ENCODE peak calls at places on chromosomes 16 and 17, in five cellular contexts. One of them, this sample, is unnamed. For H3K36me3, the result is how much of the 10 kb centered on the place peaks cover.

GRCh38 chr17:8941980-8942617 is 23.4 kb downstream of the PIK3R5 start:
- DNase-seq in aorta: no peak
- DNase-seq in left lung: no peak
- DNase-seq in effector memory CD4-positive, alpha-beta T cell: no peak
- DNase-seq in IMR-90: no peak
- DNase-seq in this sample: peak

GRCh38 chr16:46748775-46749705 is 896 bp upstream of the MYLK3 start:
- DNase-seq in aorta: no peak
- DNase-seq in left lung: no peak
- DNase-seq in effector memory CD4-positive, alpha-beta T cell: no peak
- DNase-seq in IMR-90: no peak
- DNase-seq in this sample: no peak

GRCh38 chr16:67246081-67246944 is 968 bp downstream of the FHOD1 start:
- DNase-seq in aorta: peak
- DNase-seq in left lung: peak
- DNase-seq in effector memory CD4-positive, alpha-beta T cell: peak
- DNase-seq in IMR-90: peak
- DNase-seq in this sample: peak

GRCh38 chr17:8894673-8895578 is 27.5 kb upstream of the PIK3R6 start:
- DNase-seq in aorta: no peak
- DNase-seq in left lung: no peak
- DNase-seq in effector memory CD4-positive, alpha-beta T cell: peak
- DNase-seq in IMR-90: peak
- DNase-seq in this sample: peak

GRCh38 chr16:16120044-16120381 is 103.3 kb downstream of the ABCC6 start:
- DNase-seq in aorta: no peak
- DNase-seq in left lung: no peak
- DNase-seq in effector memory CD4-positive, alpha-beta T cell: no peak
- DNase-seq in IMR-90: no peak
- DNase-seq in this sample: no peak

GRCh38 chr17:64373722-64374121 is 16.9 kb downstream of the PECAM1 start:
- DNase-seq in aorta: no peak
- DNase-seq in left lung: no peak
- DNase-seq in effector memory CD4-positive, alpha-beta T cell: no peak
- DNase-seq in IMR-90: no peak
- DNase-seq in this sample: no peak

GRCh38 chr17:18101828-18102227 is 6.7 kb upstream of the MYO15A start:
- DNase-seq in aorta: peak
- DNase-seq in left lung: no peak
- DNase-seq in effector memory CD4-positive, alpha-beta T cell: no peak
- DNase-seq in IMR-90: no peak
- DNase-seq in this sample: peak

GRCh38 chr17:80859004-80859941 is 132.4 kb upstream of the CHMP6 start:
- DNase-seq in aorta: peak
- DNase-seq in left lung: peak
- DNase-seq in effector memory CD4-positive, alpha-beta T cell: no peak
- DNase-seq in IMR-90: peak
- DNase-seq in this sample: peak

GRCh38 chr17:55609737-55610201 is 98.5 kb upstream of the SMIM36 start:
- DNase-seq in aorta: peak
- DNase-seq in left lung: peak
- DNase-seq in effector memory CD4-positive, alpha-beta T cell: no peak
- DNase-seq in IMR-90: peak
- DNase-seq in this sample: peak

GRCh38 chr16:48101069-48101674 is 54.6 kb downstream of the ABCC12 start:
- DNase-seq in aorta: no peak
- DNase-seq in left lung: no peak
- DNase-seq in effector memory CD4-positive, alpha-beta T cell: no peak
- DNase-seq in IMR-90: no peak
- DNase-seq in this sample: peak

GRCh38 chr17:40517981-40518380 is 16.6 kb upstream of the TNS4 start:
- DNase-seq in aorta: no peak
- DNase-seq in left lung: peak
- DNase-seq in effector memory CD4-positive, alpha-beta T cell: no peak
- DNase-seq in IMR-90: no peak
- DNase-seq in this sample: no peak

GRCh38 chr16:53892155-53892554 is 188.2 kb downstream of the FTO start:
- DNase-seq in aorta: no peak
- DNase-seq in left lung: no peak
- DNase-seq in effector memory CD4-positive, alpha-beta T cell: peak
- DNase-seq in IMR-90: peak
- DNase-seq in this sample: peak

GRCh38 chr17:55433029-55433628 is 11.5 kb upstream of the MMD start:
- DNase-seq in aorta: no peak
- DNase-seq in left lung: no peak
- DNase-seq in effector memory CD4-positive, alpha-beta T cell: no peak
- DNase-seq in IMR-90: peak
- DNase-seq in this sample: peak

GRCh38 chr16:72195609-72196008 is 23.7 kb upstream of the PMFBP1 start:
- DNase-seq in aorta: no peak
- DNase-seq in left lung: no peak
- DNase-seq in effector memory CD4-positive, alpha-beta T cell: no peak
- DNase-seq in IMR-90: no peak
- DNase-seq in this sample: no peak

GRCh38 chr16:26161461-26162180 is 469.9 kb downstream of the HS3ST4 start:
- DNase-seq in aorta: no peak
- DNase-seq in left lung: no peak
- DNase-seq in effector memory CD4-positive, alpha-beta T cell: no peak
- DNase-seq in IMR-90: no peak
- DNase-seq in this sample: no peak

GRCh38 chr16:9447195-9447551 is 355.7 kb downstream of the HAPSTR1 start:
- DNase-seq in aorta: no peak
- DNase-seq in left lung: peak
- DNase-seq in effector memory CD4-positive, alpha-beta T cell: no peak
- DNase-seq in IMR-90: no peak
- DNase-seq in this sample: peak

GRCh38 chr17:41863074-41863843 is 2.0 kb downstream of the KLHL11 start:
- DNase-seq in aorta: no peak
- DNase-seq in left lung: no peak
- DNase-seq in effector memory CD4-positive, alpha-beta T cell: no peak
- DNase-seq in IMR-90: no peak
- DNase-seq in this sample: no peak

GRCh38 chr17:39867084-39867890 is 715 bp upstream of the ZPBP2 start:
- DNase-seq in aorta: no peak
- DNase-seq in left lung: no peak
- DNase-seq in effector memory CD4-positive, alpha-beta T cell: no peak
- DNase-seq in IMR-90: no peak
- DNase-seq in this sample: no peak

GRCh38 chr17:38701504-38702165 is 3.4 kb upstream of the MLLT6 start:
- DNase-seq in aorta: no peak
- DNase-seq in left lung: no peak
- DNase-seq in effector memory CD4-positive, alpha-beta T cell: peak
- DNase-seq in IMR-90: peak
- DNase-seq in this sample: peak

GRCh38 chr16:35339337-35339736 is 1879.9 kb downstream of the TP53TG3F start:
- DNase-seq in aorta: no peak
- DNase-seq in left lung: no peak
- DNase-seq in effector memory CD4-positive, alpha-beta T cell: no peak
- DNase-seq in IMR-90: no peak
- DNase-seq in this sample: no peak

DNA sequence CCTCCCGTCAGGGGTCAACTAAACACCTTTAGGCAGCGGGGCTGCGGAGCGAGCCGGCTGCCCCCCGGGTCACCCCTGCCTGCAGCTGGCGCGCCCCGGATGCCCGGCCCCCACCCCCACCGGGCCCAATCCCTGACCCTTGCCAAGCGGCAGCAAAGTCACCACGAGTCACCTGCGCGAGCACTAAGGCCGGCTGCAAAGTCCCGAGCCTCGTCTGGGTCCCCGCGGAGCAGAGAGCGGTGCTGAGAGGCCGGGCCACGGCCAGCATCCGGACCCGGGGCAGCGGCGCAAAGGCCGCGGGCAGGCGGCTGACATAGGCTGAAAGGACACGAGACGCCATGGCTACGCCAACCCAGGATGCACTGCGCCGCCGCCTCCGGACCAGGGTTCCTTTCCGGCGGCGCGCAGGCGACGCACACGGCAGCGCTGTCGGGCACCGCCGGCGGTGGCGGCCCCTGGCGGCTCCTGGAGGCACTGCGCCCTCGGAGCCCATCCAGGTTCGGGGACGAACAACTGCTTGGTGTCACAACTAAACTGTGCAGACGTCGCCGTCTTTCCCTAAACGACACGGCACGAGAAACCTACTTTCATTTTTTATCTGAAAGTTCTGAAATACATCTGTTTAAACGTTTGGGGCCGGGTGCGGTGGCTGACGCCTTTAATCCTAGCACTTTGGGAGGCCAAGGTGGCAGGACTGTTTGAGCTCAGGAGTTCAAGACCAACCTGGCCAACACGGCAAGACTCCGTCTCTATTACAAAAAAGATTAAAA is at the start of gene NDUFAB1:
- DNase-seq in aorta: peak
- DNase-seq in left lung: peak
- DNase-seq in effector memory CD4-positive, alpha-beta T cell: peak
- DNase-seq in IMR-90: peak
- DNase-seq in this sample: peak
- H3K27ac ChIP-seq in aorta: no peak
- H3K27ac ChIP-seq in left lung: peak
- H3K27ac ChIP-seq in effector memory CD4-positive, alpha-beta T cell: peak
- H3K27ac ChIP-seq in IMR-90: peak
- H3K27ac ChIP-seq in this sample: peak

DNA sequence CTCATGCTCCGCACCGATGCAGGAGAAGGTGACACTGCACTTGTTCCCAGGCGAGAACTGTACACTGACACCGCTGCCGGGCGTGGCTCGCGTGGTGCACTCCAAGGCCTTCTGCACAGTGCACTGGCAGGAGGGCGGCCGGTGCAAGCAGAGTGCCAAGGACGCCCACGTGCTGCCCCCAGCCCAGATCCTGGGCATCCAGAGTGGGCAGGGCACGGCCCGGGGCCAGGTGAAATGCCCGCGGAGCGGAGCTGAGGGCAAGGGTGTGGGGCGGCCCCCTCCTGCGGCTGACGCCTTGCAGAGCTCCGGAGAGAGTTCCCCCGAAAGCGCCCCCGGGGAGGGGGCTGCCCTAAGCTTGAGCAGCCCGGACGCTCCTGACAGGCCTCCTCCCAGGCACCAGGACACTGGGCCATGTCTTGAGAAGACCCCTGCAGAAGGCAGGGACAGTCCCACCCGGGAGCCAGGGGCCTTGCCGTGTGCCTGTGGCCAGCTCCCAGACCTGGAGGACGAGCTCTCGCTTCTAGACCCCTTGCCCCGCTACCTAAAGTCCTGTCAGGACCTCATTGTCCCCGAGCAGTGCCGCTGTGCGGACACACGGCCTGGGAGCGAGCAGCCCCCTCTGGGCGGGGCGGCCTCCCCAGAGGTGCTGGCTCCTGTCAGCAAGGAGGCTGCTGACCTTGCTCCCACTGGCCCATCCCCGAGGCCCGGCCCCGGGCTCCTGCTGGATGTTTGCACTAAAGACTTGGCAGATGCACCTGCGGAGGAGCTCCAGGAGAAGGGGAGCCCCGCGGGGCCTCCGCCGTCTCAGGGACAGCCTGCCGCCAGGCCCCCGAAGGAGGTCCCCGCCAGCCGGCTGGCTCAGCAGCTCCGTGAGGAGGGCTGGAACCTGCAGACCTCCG is 21.9 kb upstream of the JPT2 start:
- DNase-seq in aorta: no peak
- DNase-seq in left lung: no peak
- DNase-seq in effector memory CD4-positive, alpha-beta T cell: no peak
- DNase-seq in IMR-90: no peak
- DNase-seq in this sample: no peak
- H3K36me3 ChIP-seq in aorta: under half
- H3K36me3 ChIP-seq in left lung: under half
- H3K36me3 ChIP-seq in effector memory CD4-positive, alpha-beta T cell: half or more
- H3K36me3 ChIP-seq in IMR-90: half or more
- H3K36me3 ChIP-seq in this sample: half or more

GRCh38 chr16:89484923-89485679 is 5.3 kb downstream of the ANKRD11 start:
- DNase-seq in aorta: no peak
- DNase-seq in left lung: no peak
- DNase-seq in effector memory CD4-positive, alpha-beta T cell: no peak
- DNase-seq in IMR-90: no peak
- DNase-seq in this sample: no peak

GRCh38 chr16:89485701-89486246 is 4.6 kb downstream of the ANKRD11 start:
- DNase-seq in aorta: no peak
- DNase-seq in left lung: no peak
- DNase-seq in effector memory CD4-positive, alpha-beta T cell: no peak
- DNase-seq in IMR-90: no peak
- DNase-seq in this sample: no peak

GRCh38 chr16:89482824-89483220 is 7.5 kb downstream of the ANKRD11 start:
- DNase-seq in aorta: no peak
- DNase-seq in left lung: no peak
- DNase-seq in effector memory CD4-positive, alpha-beta T cell: no peak
- DNase-seq in IMR-90: no peak
- DNase-seq in this sample: no peak

GRCh38 chr16:89482087-89482823 is 8.1 kb downstream of the ANKRD11 start:
- DNase-seq in aorta: no peak
- DNase-seq in left lung: no peak
- DNase-seq in effector memory CD4-positive, alpha-beta T cell: no peak
- DNase-seq in IMR-90: no peak
- DNase-seq in this sample: no peak

DNA sequence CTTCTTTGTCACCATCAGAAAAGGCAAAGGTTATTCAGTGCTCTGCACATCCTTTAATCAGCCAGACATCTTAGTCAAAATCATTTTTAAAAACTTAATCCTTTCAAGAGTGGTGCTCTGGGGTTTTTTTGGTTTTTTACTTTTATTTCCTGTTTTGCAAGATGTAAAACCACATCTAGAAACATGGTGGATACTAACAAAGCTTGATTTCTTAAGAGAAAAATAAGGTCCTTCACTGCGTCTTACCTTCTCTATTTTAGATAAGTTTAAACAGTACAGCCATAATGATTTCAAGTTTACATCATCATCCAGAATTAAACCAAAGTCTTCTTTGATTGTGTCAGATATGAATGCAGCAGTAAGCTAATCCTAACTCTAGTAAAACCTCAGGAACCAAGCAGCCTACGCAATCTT is 6.3 kb downstream of the ANKRD11 start:
- DNase-seq in aorta: no peak
- DNase-seq in left lung: no peak
- DNase-seq in effector memory CD4-positive, alpha-beta T cell: no peak
- DNase-seq in IMR-90: no peak
- DNase-seq in this sample: no peak
- H3K27ac ChIP-seq in aorta: no peak
- H3K27ac ChIP-seq in left lung: no peak
- H3K27ac ChIP-seq in effector memory CD4-positive, alpha-beta T cell: peak
- H3K27ac ChIP-seq in IMR-90: no peak
- H3K27ac ChIP-seq in this sample: peak

DNA sequence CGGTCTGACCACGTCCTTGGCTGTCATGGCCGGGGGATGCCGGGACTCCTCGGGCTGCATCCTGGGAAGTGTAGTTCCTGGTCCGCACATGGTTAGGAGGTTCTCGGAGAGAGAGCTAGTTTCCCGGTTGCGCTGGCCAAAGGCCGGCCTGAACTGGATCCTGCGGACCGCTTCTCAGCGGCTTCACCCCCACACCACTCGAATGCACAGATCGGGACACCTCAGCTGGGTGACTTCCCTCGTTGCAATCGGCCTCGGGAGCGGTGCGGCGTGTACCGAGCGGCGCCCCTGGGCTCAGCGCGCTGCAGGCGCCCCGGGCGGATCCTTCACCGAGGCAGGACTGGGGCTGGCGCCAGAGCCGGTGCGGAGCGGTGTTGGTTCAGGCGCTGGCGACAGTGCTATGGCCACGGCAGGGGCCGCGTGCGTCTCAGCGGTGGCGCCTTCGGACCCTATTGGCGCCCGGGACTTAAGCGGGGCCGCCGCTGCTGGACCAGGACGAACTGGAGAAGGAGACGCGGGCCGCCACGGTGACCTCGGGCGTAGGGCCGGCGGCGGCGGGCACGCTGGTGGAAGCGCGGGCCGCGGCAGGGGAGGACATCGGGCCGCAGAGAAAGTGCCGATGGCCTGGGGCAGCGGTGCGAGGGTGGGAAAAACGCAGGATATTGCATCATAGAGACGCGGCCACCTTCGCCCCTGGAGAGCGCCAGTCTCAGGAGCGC is 11.5 kb downstream of the ZNF629 start:
- DNase-seq in aorta: peak
- DNase-seq in left lung: peak
- DNase-seq in effector memory CD4-positive, alpha-beta T cell: peak
- DNase-seq in IMR-90: peak
- DNase-seq in this sample: peak
- H3K36me3 ChIP-seq in aorta: under half
- H3K36me3 ChIP-seq in left lung: under half
- H3K36me3 ChIP-seq in effector memory CD4-positive, alpha-beta T cell: under half
- H3K36me3 ChIP-seq in IMR-90: under half
- H3K36me3 ChIP-seq in this sample: under half